ENCODE peak calls at places on chromosomes 4 and X, in eight cellular contexts. G, R, X, Z, P, N, T and B are unnamed samples. For H3K4me1 and H3K27me3, the result is how much of the 10 kb centered on the place peaks cover.

GRCh38 chr4:53019485-53020382 is 157.6 kb downstream of the RASL11B start:
- DNase-seq in X (no peak), N (no peak), Z (no peak), R (no peak), T (no peak), P (no peak), G (no peak), B (no peak)

GRCh38 chrX:49171752-49172279 is at the start of gene PLP2:
- DNase-seq in T (peak), P (peak), G (peak), Z (peak), N (peak), X (no peak), R (peak), B (peak)

GRCh38 chrX:19758536-19758935 is 128.9 kb downstream of the SH3KBP1 start:
- DNase-seq in X (peak), R (no peak), Z (no peak), T (no peak), N (no peak), G (no peak), P (no peak), B (no peak)

GRCh38 chrX:98114026-98114425 is 1230.3 kb downstream of the RPA4 start:
- DNase-seq in X (no peak), G (no peak), N (no peak), T (no peak), R (no peak), P (no peak), Z (no peak), B (no peak)

GRCh38 chr4:112523008-112523440 is 7.0 kb upstream of the NEUROG2 start:
- DNase-seq in N (no peak), T (no peak), G (peak), Z (no peak), X (peak), R (no peak), P (no peak), B (no peak)

GRCh38 chr4:47914926-47915237 is 499 bp upstream of the NFXL1 start:
- DNase-seq in G (no peak), Z (no peak), N (no peak), P (no peak), X (no peak), R (no peak), T (no peak), B (no peak)

GRCh38 chr4:95500361-95500760 is 48.4 kb downstream of the UNC5C start:
- DNase-seq in G (no peak), Z (no peak), T (no peak), P (no peak), X (no peak), R (no peak), N (no peak), B (no peak)

GRCh38 chr4:137997496-137997895 is 244.7 kb downstream of the SLC7A11 start:
- DNase-seq in R (no peak), G (no peak), X (no peak), N (no peak), T (no peak), P (no peak), Z (no peak), B (no peak)

GRCh38 chr4:138178566-138178965 is 63.6 kb downstream of the SLC7A11 start:
- DNase-seq in G (no peak), T (no peak), X (no peak), N (no peak), R (no peak), P (no peak), Z (no peak), B (no peak)

GRCh38 chr4:164572877-164573279 is 181.1 kb upstream of the SMIM31 start:
- DNase-seq in Z (no peak), T (no peak), P (no peak), N (no peak), X (no peak), R (no peak), G (no peak), B (no peak)

GRCh38 chr4:109303141-109303499 is 662 bp upstream of the COL25A1 start:
- DNase-seq in Z (no peak), G (peak), P (peak), R (no peak), T (no peak), X (peak), N (no peak), B (no peak)

GRCh38 chrX:68832516-68833447 is 4.0 kb downstream of the EFNB1 start:
- DNase-seq in G (no peak), P (no peak), X (no peak), Z (no peak), R (no peak), N (no peak), T (no peak), B (no peak)

GRCh38 chr4:146585761-146586333 is 52.8 kb upstream of the POU4F2 start:
- DNase-seq in G (no peak), N (no peak), X (no peak), R (no peak), Z (no peak), P (no peak), T (no peak), B (no peak)

GRCh38 chrX:3262906-3263305 is 83.5 kb downstream of the MXRA5 start:
- DNase-seq in Z (no peak), N (no peak), T (no peak), G (no peak), R (no peak), X (no peak), P (no peak), B (no peak)

GRCh38 chrX:112687189-112687691 is 7.5 kb upstream of the LHFPL1 start:
- DNase-seq in R (no peak), Z (no peak), N (no peak), T (no peak), P (no peak), G (no peak), X (no peak), B (no peak)

GRCh38 chr4:140799686-140800225 is 43.6 kb upstream of the TBC1D9 start:
- DNase-seq in G (no peak), X (peak), Z (no peak), T (no peak), N (no peak), R (no peak), P (no peak), B (no peak)

GRCh38 chr4:185742766-185743165 is 69.2 kb downstream of the SORBS2 start:
- DNase-seq in P (no peak), G (no peak), Z (no peak), N (no peak), R (no peak), T (no peak), X (no peak), B (no peak)

DNA sequence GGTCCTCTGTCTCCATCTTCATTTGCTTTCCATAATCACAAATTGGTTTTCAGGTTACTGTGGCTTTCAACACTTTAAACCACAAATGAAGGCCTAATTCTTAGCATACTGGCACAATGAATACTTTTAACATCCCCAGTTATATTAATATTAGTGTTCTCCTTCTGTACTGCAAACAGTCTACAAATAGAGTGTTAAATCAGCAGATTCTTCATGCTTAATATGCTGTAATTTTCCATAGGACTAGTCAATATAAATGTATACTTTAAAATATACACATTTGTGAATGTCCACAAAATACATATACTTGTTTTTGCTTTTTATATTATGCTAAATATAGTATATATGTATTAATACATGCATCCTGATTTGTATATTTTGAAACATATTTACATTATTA is 72.6 kb downstream of the SH3RF1 start:
- DNase-seq in X (no peak), R (no peak), Z (no peak), T (no peak), G (no peak), P (no peak), N (no peak), B (no peak)
- H3K4me1 ChIP-seq in X (under half), R (under half), Z (under half), T (under half), G (under half), P (under half), N (under half), B (under half)

DNA sequence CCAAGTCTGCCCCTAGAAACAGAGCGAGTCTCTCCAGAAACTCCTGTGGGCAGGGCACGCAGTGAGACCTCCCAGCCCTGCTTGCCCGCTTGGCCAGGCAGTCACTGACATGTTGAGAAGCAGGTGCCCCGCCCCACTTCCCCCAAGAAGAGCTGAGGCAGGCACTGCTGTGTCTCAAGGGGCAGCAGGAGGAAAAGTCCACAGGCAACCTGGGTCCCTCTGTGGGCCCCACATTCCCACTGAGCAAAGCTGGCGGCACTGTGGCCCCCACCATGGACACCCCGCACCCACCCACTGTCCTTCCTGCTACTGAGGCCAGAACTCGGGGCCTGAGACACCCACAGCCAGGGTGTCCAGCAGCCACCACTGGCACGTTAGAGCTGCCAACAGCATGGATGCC is 137.3 kb upstream of the NKX1-1 start:
- DNase-seq in R (no peak), X (no peak), N (no peak), G (no peak), T (no peak), Z (no peak), P (no peak), B (no peak)
- H3K27me3 ChIP-seq in R (under half), X (under half), N (under half), G (under half), T (under half), Z (under half), P (under half), B (under half)

GRCh38 chrX:154050113-154050495 is 30.4 kb upstream of the IRAK1 start:
- DNase-seq in G (no peak), X (no peak), Z (no peak), N (no peak), T (no peak), P (no peak), R (no peak), B (no peak)
- H3K4me1 ChIP-seq in G (under half), X (under half), Z (under half), N (half or more), T (half or more), P (under half), R (under half), B (under half)

GRCh38 chrX:42524374-42524773 is 253.6 kb downstream of the PPP1R2C start:
- DNase-seq in P (no peak), X (no peak), Z (no peak), T (no peak), G (no peak), R (no peak), N (no peak), B (no peak)

GRCh38 chrX:42515939-42516338 is 262.0 kb downstream of the PPP1R2C start:
- DNase-seq in N (no peak), P (no peak), R (no peak), G (no peak), X (no peak), Z (no peak), T (no peak), B (no peak)

GRCh38 chrX:42519666-42520231 is 258.2 kb downstream of the PPP1R2C start:
- DNase-seq in N (no peak), G (no peak), X (no peak), T (no peak), P (no peak), R (no peak), Z (no peak), B (no peak)
- H3K27me3 ChIP-seq in N (under half), G (under half), X (under half), T (under half), P (under half), R (under half), Z (under half), B (under half)

GRCh38 chr4:55398966-55399365 is 3.2 kb downstream of the TMEM165 start:
- DNase-seq in G (no peak), X (no peak), P (no peak), R (no peak), Z (no peak), T (no peak), N (no peak), B (no peak)
- H3K4me1 ChIP-seq in G (under half), X (under half), P (under half), R (under half), Z (under half), T (half or more), N (half or more), B (under half)

GRCh38 chr4:173516621-173517612 is 13.1 kb downstream of the HAND2 start:
- DNase-seq in R (no peak), T (no peak), X (peak), P (no peak), G (no peak), N (no peak), Z (no peak), B (no peak)
- H3K27me3 ChIP-seq in R (half or more), T (half or more), X (half or more), P (half or more), G (half or more), N (half or more), Z (under half), B (under half)

DNA sequence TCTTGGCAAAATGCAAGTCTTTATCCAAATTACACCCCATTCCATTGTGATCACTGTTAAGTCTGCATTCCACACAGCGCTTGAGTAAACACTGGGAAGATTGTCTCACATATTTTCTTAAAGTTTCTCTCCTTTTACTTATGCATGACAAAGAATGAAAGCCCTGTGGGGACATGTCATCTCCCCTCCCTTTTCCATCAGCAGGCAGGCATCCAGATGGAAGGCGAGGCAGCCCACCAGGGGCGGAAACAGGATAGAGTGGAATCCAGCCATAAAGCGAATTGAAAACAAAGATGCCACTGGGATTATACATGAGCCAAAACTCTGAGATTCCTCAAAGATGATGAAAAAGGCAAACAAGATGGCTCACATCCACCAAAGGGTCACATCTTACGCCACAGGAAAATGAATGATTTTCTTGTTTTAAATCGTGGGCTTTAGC is 78.2 kb downstream of the AFAP1 start:
- DNase-seq in Z (no peak), P (no peak), G (no peak), T (peak), X (peak), R (no peak), N (no peak), B (no peak)
- H3K4me1 ChIP-seq in Z (under half), P (under half), G (under half), T (under half), X (under half), R (under half), N (under half), B (under half)

GRCh38 chr4:6470502-6471302 is 1.7 kb downstream of the PPP2R2C start:
- DNase-seq in N (peak), P (peak), Z (no peak), X (peak), T (peak), G (no peak), R (no peak), B (no peak)

GRCh38 chr4:6472008-6472386 is 417 bp downstream of the PPP2R2C start:
- DNase-seq in Z (no peak), X (no peak), P (no peak), R (no peak), N (no peak), G (no peak), T (no peak), B (no peak)

GRCh38 chr4:6472387-6473263 is at the start of gene PPP2R2C:
- DNase-seq in P (peak), G (no peak), R (no peak), N (no peak), X (peak), T (no peak), Z (no peak), B (no peak)

GRCh38 chr4:6469898-6470501 is 2.4 kb downstream of the PPP2R2C start:
- DNase-seq in R (no peak), T (no peak), N (no peak), G (no peak), P (no peak), X (no peak), Z (no peak), B (no peak)

GRCh38 chr4:6471303-6472007 is 959 bp downstream of the PPP2R2C start:
- DNase-seq in R (no peak), T (no peak), Z (no peak), G (no peak), P (no peak), X (no peak), N (no peak), B (no peak)
- H3K27me3 ChIP-seq in R (under half), T (half or more), Z (under half), G (under half), P (half or more), X (under half), N (under half), B (under half)

DNA sequence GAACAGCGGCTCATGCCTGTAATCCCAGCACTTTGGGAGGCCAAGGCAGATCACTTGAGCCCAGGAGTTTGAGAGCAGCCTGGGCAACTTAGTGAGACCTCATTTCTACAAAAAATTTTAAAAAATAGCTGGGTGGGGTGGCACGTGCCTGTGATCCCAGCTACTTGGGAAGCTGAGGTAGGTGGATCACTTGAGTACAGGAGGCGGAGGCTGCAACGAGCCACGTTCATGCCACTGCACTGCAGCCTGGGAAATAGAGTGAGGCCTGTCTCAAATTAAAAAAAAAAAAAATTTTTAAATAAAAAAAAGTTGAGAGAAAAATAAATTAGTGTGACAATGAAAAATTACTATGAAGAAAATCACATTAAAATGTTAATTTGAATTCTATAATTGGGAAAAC is 10.5 kb downstream of the VEGFC start:
- DNase-seq in T (no peak), N (no peak), R (no peak), X (no peak), Z (no peak), P (no peak), G (no peak), B (no peak)
- H3K4me1 ChIP-seq in T (under half), N (under half), R (under half), X (under half), Z (under half), P (under half), G (under half), B (under half)